ENCODE peak calls at places on chromosomes 4 and X, in four cellular contexts. One of them, this sample, is unnamed.

GRCh38 chr4:31984872-31985271 is 1264.7 kb downstream of the PCDH7 start:
- DNase-seq in Panc1: no peak
- DNase-seq in HepG2: no peak
- DNase-seq in K562: no peak
- DNase-seq in this sample: no peak

GRCh38 chr4:184252136-184253071 is 34.7 kb upstream of the ENPP6 start:
- DNase-seq in Panc1: no peak
- DNase-seq in K562: no peak
- DNase-seq in HepG2: no peak
- DNase-seq in this sample: no peak

GRCh38 chr4:107719211-107719926 is 665 bp downstream of the PAPSS1 start:
- DNase-seq in K562: peak
- DNase-seq in HepG2: peak
- DNase-seq in Panc1: no peak
- DNase-seq in this sample: no peak

GRCh38 chrX:104877504-104877903 is 311.5 kb downstream of the IL1RAPL2 start:
- DNase-seq in HepG2: no peak
- DNase-seq in Panc1: no peak
- DNase-seq in K562: no peak
- DNase-seq in this sample: no peak

GRCh38 chr4:150234246-150234645 is 156.0 kb downstream of the DCLK2 start:
- DNase-seq in HepG2: no peak
- DNase-seq in K562: no peak
- DNase-seq in Panc1: no peak
- DNase-seq in this sample: no peak

GRCh38 chr4:156038772-156039171 is 85.1 kb upstream of the CTSO start:
- DNase-seq in HepG2: no peak
- DNase-seq in Panc1: no peak
- DNase-seq in K562: no peak
- DNase-seq in this sample: no peak

GRCh38 chrX:44913656-44914531 is 40.9 kb downstream of the KDM6A start:
- DNase-seq in Panc1: no peak
- DNase-seq in HepG2: no peak
- DNase-seq in K562: no peak
- DNase-seq in this sample: no peak

GRCh38 chr4:170030121-170030520 is 3.9 kb upstream of the MFAP3L start:
- DNase-seq in K562: no peak
- DNase-seq in Panc1: no peak
- DNase-seq in HepG2: no peak
- DNase-seq in this sample: no peak

GRCh38 chr4:176309772-176310171 is 10.0 kb upstream of the SPCS3 start:
- DNase-seq in Panc1: no peak
- DNase-seq in HepG2: no peak
- DNase-seq in K562: no peak
- DNase-seq in this sample: no peak

GRCh38 chr4:118086334-118086733 is 52.0 kb downstream of the NDST3 start:
- DNase-seq in HepG2: no peak
- DNase-seq in K562: no peak
- DNase-seq in Panc1: no peak
- DNase-seq in this sample: peak

GRCh38 chr4:152594981-152595916 is 59.4 kb upstream of the FBXW7 start:
- DNase-seq in Panc1: no peak
- DNase-seq in K562: no peak
- DNase-seq in HepG2: no peak
- DNase-seq in this sample: no peak

GRCh38 chrX:72069380-72070160 is 62.1 kb downstream of the RTL5 start:
- DNase-seq in Panc1: no peak
- DNase-seq in K562: no peak
- DNase-seq in HepG2: no peak
- DNase-seq in this sample: no peak

GRCh38 chr4:147590249-147590920 is 26.8 kb upstream of the TMEM184C start:
- DNase-seq in K562: peak
- DNase-seq in Panc1: peak
- DNase-seq in HepG2: peak
- DNase-seq in this sample: peak

GRCh38 chrX:20217279-20217678 is 49.4 kb downstream of the RPS6KA3 start:
- DNase-seq in K562: peak
- DNase-seq in Panc1: peak
- DNase-seq in HepG2: no peak
- DNase-seq in this sample: peak

GRCh38 chr4:48033825-48034413 is 17.3 kb downstream of the NIPAL1 start:
- DNase-seq in K562: peak
- DNase-seq in Panc1: no peak
- DNase-seq in HepG2: peak
- DNase-seq in this sample: peak

GRCh38 chr4:176920694-176921093 is 128.0 kb upstream of the VEGFC start:
- DNase-seq in Panc1: peak
- DNase-seq in HepG2: no peak
- DNase-seq in K562: no peak
- DNase-seq in this sample: no peak

GRCh38 chrX:119503484-119503861 is 35.2 kb downstream of the SLC25A5 start:
- DNase-seq in K562: no peak
- DNase-seq in Panc1: peak
- DNase-seq in HepG2: peak
- DNase-seq in this sample: no peak

GRCh38 chrX:20067709-20068315 is 48.9 kb downstream of the MAP7D2 start:
- DNase-seq in Panc1: peak
- DNase-seq in K562: peak
- DNase-seq in HepG2: no peak
- DNase-seq in this sample: peak

GRCh38 chr4:143587703-143588102 is 74.2 kb downstream of the SMARCA5 start:
- DNase-seq in HepG2: no peak
- DNase-seq in Panc1: no peak
- DNase-seq in K562: peak
- DNase-seq in this sample: peak

GRCh38 chr4:744212-744841 is 38.7 kb downstream of the PCGF3 start:
- DNase-seq in K562: no peak
- DNase-seq in Panc1: no peak
- DNase-seq in HepG2: no peak
- DNase-seq in this sample: no peak

GRCh38 chr4:153114771-153115321 is 89.4 kb upstream of the TRIM2 start:
- DNase-seq in K562: no peak
- DNase-seq in HepG2: no peak
- DNase-seq in Panc1: peak
- DNase-seq in this sample: peak

GRCh38 chr4:177945235-177945634 is 503.0 kb upstream of the AGA start:
- DNase-seq in HepG2: no peak
- DNase-seq in K562: no peak
- DNase-seq in Panc1: no peak
- DNase-seq in this sample: no peak

GRCh38 chrX:123962794-123963373 is 1.4 kb downstream of the STAG2 start:
- DNase-seq in K562: peak
- DNase-seq in Panc1: no peak
- DNase-seq in HepG2: peak
- DNase-seq in this sample: peak

GRCh38 chr4:162535121-162535520 is 371.3 kb upstream of the FSTL5 start:
- DNase-seq in Panc1: no peak
- DNase-seq in K562: no peak
- DNase-seq in HepG2: no peak
- DNase-seq in this sample: no peak

GRCh38 chr4:108854781-108855180 is 91.9 kb upstream of the ETNPPL start:
- DNase-seq in Panc1: no peak
- DNase-seq in HepG2: no peak
- DNase-seq in K562: no peak
- DNase-seq in this sample: no peak

DNA sequence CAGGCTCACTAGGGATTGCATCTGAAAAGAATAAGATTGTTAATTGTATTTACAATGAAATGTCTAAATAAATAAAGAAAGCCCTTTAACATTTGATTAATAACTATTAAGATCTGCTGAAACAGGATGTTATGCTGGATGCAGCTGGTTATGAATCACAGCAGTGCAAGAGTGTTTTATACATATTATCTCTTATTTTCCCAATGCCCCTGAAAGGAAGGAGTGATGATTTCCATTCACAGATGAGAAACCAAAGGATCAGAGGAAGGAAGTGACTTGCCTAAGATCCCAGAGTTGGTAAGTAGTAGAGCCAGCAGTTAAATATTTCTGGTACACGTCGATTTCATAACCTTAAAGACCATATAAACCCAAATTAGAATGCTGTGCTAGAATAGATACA is 76.3 kb upstream of the ARHGAP36 start:
- DNase-seq in Panc1: no peak
- DNase-seq in K562: no peak
- DNase-seq in HepG2: no peak
- DNase-seq in this sample: no peak
- TF ChIP-seq TCF7L2 in Panc1: no peak
- TF ChIP-seq TCF7L2 in K562: no peak
- TF ChIP-seq TCF7L2 in HepG2: no peak
- TF ChIP-seq TCF7L2 in this sample: no peak

GRCh38 chr4:7828926-7829325 is 110.7 kb downstream of the AFAP1 start:
- DNase-seq in HepG2: no peak
- DNase-seq in Panc1: no peak
- DNase-seq in K562: no peak
- DNase-seq in this sample: no peak

GRCh38 chr4:7830747-7831146 is 108.9 kb downstream of the AFAP1 start:
- DNase-seq in HepG2: no peak
- DNase-seq in K562: no peak
- DNase-seq in Panc1: no peak
- DNase-seq in this sample: no peak

GRCh38 chr4:7828011-7828720 is 111.5 kb downstream of the AFAP1 start:
- DNase-seq in HepG2: no peak
- DNase-seq in Panc1: no peak
- DNase-seq in K562: peak
- DNase-seq in this sample: no peak

GRCh38 chr4:7831330-7831729 is 108.3 kb downstream of the AFAP1 start:
- DNase-seq in K562: peak
- DNase-seq in Panc1: no peak
- DNase-seq in HepG2: no peak
- DNase-seq in this sample: no peak

GRCh38 chr4:7829687-7830580 is 109.7 kb downstream of the AFAP1 start:
- DNase-seq in Panc1: no peak
- DNase-seq in HepG2: no peak
- DNase-seq in K562: no peak
- DNase-seq in this sample: no peak
- H3K27ac ChIP-seq in Panc1: no peak
- H3K27ac ChIP-seq in HepG2: no peak
- H3K27ac ChIP-seq in K562: no peak
- H3K27ac ChIP-seq in this sample: no peak

DNA sequence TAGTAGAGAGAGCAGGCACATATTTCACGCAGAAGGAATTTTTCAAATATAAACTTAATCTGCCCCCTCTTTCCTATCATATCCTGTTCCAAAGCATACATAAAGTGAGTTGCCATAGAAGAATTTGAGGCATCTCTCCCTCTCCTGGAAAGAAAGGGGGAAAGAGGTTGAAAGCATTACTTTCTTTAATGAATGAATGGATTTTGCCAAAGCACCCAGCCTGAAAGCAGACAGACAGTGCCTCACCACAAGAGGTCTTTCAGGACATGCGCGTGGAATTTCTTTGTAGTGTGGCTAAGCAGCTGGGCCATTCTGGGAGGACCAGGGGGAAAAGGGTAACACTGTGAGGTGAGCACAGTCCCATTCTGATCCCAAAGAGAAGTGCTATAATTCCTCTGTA is 651.4 kb downstream of the IQCM start:
- DNase-seq in K562: no peak
- DNase-seq in HepG2: no peak
- DNase-seq in Panc1: no peak
- DNase-seq in this sample: no peak
- TF ChIP-seq TCF7L2 in K562: no peak
- TF ChIP-seq TCF7L2 in HepG2: no peak
- TF ChIP-seq TCF7L2 in Panc1: no peak
- TF ChIP-seq TCF7L2 in this sample: no peak

GRCh38 chrX:116272328-116272727 is 101.8 kb downstream of the AGTR2 start:
- DNase-seq in HepG2: no peak
- DNase-seq in K562: no peak
- DNase-seq in Panc1: no peak
- DNase-seq in this sample: peak

GRCh38 chrX:116277391-116277790 is 106.8 kb downstream of the AGTR2 start:
- DNase-seq in K562: no peak
- DNase-seq in Panc1: no peak
- DNase-seq in HepG2: no peak
- DNase-seq in this sample: no peak

GRCh38 chrX:116276191-116276700 is 105.7 kb downstream of the AGTR2 start:
- DNase-seq in K562: no peak
- DNase-seq in Panc1: no peak
- DNase-seq in HepG2: no peak
- DNase-seq in this sample: no peak

GRCh38 chrX:116267511-116268040 is 97.0 kb downstream of the AGTR2 start:
- DNase-seq in HepG2: no peak
- DNase-seq in Panc1: no peak
- DNase-seq in K562: no peak
- DNase-seq in this sample: no peak

DNA sequence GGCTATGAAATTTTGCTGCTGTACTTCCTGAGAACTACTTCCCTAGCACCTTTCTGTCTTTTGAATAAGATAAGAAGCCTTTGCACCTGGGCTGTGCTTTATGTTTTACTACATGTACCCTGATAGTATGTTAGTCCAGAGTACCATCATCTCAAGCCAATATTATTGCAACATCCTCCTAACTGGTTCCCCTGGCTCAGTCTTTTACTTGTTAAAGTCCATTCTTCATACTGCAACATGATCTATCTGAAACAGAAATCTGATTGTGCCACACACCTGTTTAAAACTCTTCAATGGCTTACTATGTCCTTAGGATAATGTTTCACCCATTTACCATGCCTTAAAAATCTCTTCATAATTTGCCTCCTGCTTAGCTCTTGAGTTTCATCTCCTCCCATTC is 102.3 kb downstream of the AGTR2 start:
- DNase-seq in HepG2: no peak
- DNase-seq in K562: no peak
- DNase-seq in Panc1: no peak
- DNase-seq in this sample: no peak
- H3K27ac ChIP-seq in HepG2: no peak
- H3K27ac ChIP-seq in K562: no peak
- H3K27ac ChIP-seq in Panc1: no peak
- H3K27ac ChIP-seq in this sample: no peak

GRCh38 chrX:41178201-41178600 is 93.0 kb downstream of the USP9X start:
- DNase-seq in HepG2: no peak
- DNase-seq in K562: no peak
- DNase-seq in Panc1: no peak
- DNase-seq in this sample: no peak
- TF ChIP-seq TCF7L2 in HepG2: no peak
- TF ChIP-seq TCF7L2 in K562: no peak
- TF ChIP-seq TCF7L2 in Panc1: no peak
- TF ChIP-seq TCF7L2 in this sample: no peak

GRCh38 chr4:82776925-82777542 is 21.6 kb downstream of the SCD5 start:
- DNase-seq in Panc1: no peak
- DNase-seq in HepG2: no peak
- DNase-seq in K562: no peak
- DNase-seq in this sample: no peak
- H3K27ac ChIP-seq in Panc1: no peak
- H3K27ac ChIP-seq in HepG2: no peak
- H3K27ac ChIP-seq in K562: no peak
- H3K27ac ChIP-seq in this sample: no peak

DNA sequence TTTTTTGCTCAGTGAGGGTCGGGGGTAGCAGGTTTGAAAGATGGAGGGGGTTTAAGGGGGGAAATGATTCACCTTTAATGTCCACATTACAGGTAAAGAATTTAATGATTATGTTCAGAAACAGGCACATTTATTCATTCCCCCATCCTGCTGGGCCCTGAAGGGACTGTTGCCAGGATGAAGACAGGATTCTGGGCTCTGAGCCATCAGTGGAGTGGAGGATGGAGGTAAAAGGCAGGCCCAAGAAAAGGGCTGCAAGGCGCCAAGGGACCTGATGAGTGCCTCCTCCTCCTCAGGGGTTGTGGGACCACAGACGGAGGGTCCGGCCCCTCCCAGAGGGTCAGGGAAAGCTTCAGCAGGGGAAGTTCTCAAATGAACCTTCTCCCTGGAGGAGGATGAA is 40.4 kb upstream of the PROM1 start:
- DNase-seq in K562: no peak
- DNase-seq in HepG2: no peak
- DNase-seq in Panc1: no peak
- DNase-seq in this sample: no peak
- TF ChIP-seq TCF7L2 in K562: no peak
- TF ChIP-seq TCF7L2 in HepG2: no peak
- TF ChIP-seq TCF7L2 in Panc1: no peak
- TF ChIP-seq TCF7L2 in this sample: no peak

This sample was measured in HCT116.